ENCODE peak calls at places on chromosomes 6 and 20, in nine cellular contexts. R, J, E, X, U, O, W, I and Y are unnamed samples.

GRCh38 chr20:48153523-48153922 is 368.2 kb upstream of the SULF2 start:
- DNase-seq in R (no peak), J (no peak), E (no peak), X (no peak), U (no peak), O (no peak), W (peak), I (no peak), Y (no peak)

GRCh38 chr6:160420253-160420968 is 72.2 kb downstream of the SLC22A3 start:
- DNase-seq in R (no peak), J (no peak), E (no peak), X (no peak), U (no peak), O (no peak), W (no peak), I (no peak), Y (no peak)

GRCh38 chr6:168499045-168499650 is 58.2 kb downstream of the SMOC2 start:
- DNase-seq in R (no peak), J (no peak), E (no peak), X (no peak), U (no peak), O (no peak), W (no peak), I (no peak), Y (no peak)

GRCh38 chr6:56552212-56553130 is 90.2 kb downstream of the DST start:
- DNase-seq in R (no peak), J (no peak), E (no peak), X (no peak), U (no peak), O (no peak), W (no peak), I (no peak), Y (no peak)

GRCh38 chr6:4820704-4821276 is 44.6 kb downstream of the CDYL start:
- DNase-seq in R (no peak), J (no peak), E (no peak), X (no peak), U (no peak), O (no peak), W (no peak), I (no peak), Y (no peak)

GRCh38 chr20:60057123-60057865 is 99.1 kb downstream of the CDH26 start:
- DNase-seq in R (peak), J (no peak), E (peak), X (peak), U (peak), O (peak), W (peak), I (peak), Y (peak)

GRCh38 chr6:2478200-2478599 is 232.8 kb upstream of the GMDS start:
- DNase-seq in R (peak), J (no peak), E (no peak), X (no peak), U (no peak), O (no peak), W (no peak), I (no peak), Y (no peak)

GRCh38 chr20:36465109-36466080 is 75.9 kb upstream of the MYL9 start:
- DNase-seq in R (no peak), J (no peak), E (no peak), X (peak), U (peak), O (peak), W (no peak), I (no peak), Y (no peak)

GRCh38 chr6:91786474-91787184 is 1199.8 kb upstream of the MAP3K7 start:
- DNase-seq in R (no peak), J (no peak), E (no peak), X (no peak), U (no peak), O (no peak), W (no peak), I (no peak), Y (no peak)

GRCh38 chr20:45450097-45450818 is 19.3 kb upstream of the WFDC2 start:
- DNase-seq in R (no peak), J (no peak), E (no peak), X (peak), U (peak), O (no peak), W (no peak), I (no peak), Y (no peak)

GRCh38 chr6:35489995-35490791 is 6.7 kb downstream of the TEAD3 start:
- DNase-seq in R (peak), J (peak), E (no peak), X (peak), U (peak), O (peak), W (peak), I (peak), Y (no peak)

GRCh38 chr6:114355300-114355699 is 12.5 kb upstream of the HS3ST5 start:
- DNase-seq in R (no peak), J (no peak), E (no peak), X (no peak), U (no peak), O (no peak), W (no peak), I (no peak), Y (no peak)

GRCh38 chr6:48272518-48272917 is 161.5 kb upstream of the PTCHD4 start:
- DNase-seq in R (no peak), J (no peak), E (no peak), X (no peak), U (no peak), O (no peak), W (no peak), I (no peak), Y (no peak)

GRCh38 chr6:74879234-74879633 is 326.6 kb downstream of the COL12A1 start:
- DNase-seq in R (no peak), J (no peak), E (no peak), X (no peak), U (no peak), O (no peak), W (no peak), I (no peak), Y (no peak)

GRCh38 chr6:92559611-92560010 is 859.7 kb downstream of the EPHA7 start:
- DNase-seq in R (no peak), J (no peak), E (no peak), X (no peak), U (no peak), O (no peak), W (no peak), I (no peak), Y (no peak)

GRCh38 chr20:49656304-49656703 is 57.4 kb downstream of the B4GALT5 start:
- DNase-seq in R (no peak), J (no peak), E (no peak), X (no peak), U (no peak), O (peak), W (no peak), I (no peak), Y (peak)

GRCh38 chr6:164478426-164478825 is 831.0 kb downstream of the C6orf118 start:
- DNase-seq in R (no peak), J (no peak), E (no peak), X (no peak), U (no peak), O (no peak), W (no peak), I (no peak), Y (no peak)

GRCh38 chr6:43246301-43247114 is 3.2 kb downstream of the TTBK1 start:
- DNase-seq in R (peak), J (no peak), E (peak), X (peak), U (peak), O (peak), W (no peak), I (peak), Y (peak)

GRCh38 chr6:47437592-47437991 is 40.0 kb upstream of the CD2AP start:
- DNase-seq in R (no peak), J (no peak), E (no peak), X (no peak), U (no peak), O (no peak), W (no peak), I (no peak), Y (no peak)

GRCh38 chr20:57672164-57672563 is 37.7 kb downstream of the PMEPA1 start:
- DNase-seq in R (peak), J (peak), E (no peak), X (no peak), U (no peak), O (no peak), W (peak), I (no peak), Y (peak)

GRCh38 chr20:47126709-47127108 is 229.8 kb downstream of the ZMYND8 start:
- DNase-seq in R (no peak), J (no peak), E (no peak), X (no peak), U (no peak), O (no peak), W (no peak), I (no peak), Y (no peak)

GRCh38 chr6:169828176-169828575 is 76.8 kb downstream of the ERMARD start:
- DNase-seq in R (no peak), J (no peak), E (no peak), X (peak), U (no peak), O (peak), W (no peak), I (no peak), Y (no peak)

GRCh38 chr6:146781836-146782235 is 183.1 kb downstream of the ADGB start:
- DNase-seq in R (no peak), J (no peak), E (no peak), X (no peak), U (no peak), O (no peak), W (no peak), I (no peak), Y (no peak)

GRCh38 chr6:22079788-22080187 is 217.0 kb downstream of the PRL start:
- DNase-seq in R (no peak), J (no peak), E (no peak), X (no peak), U (no peak), O (no peak), W (no peak), I (no peak), Y (no peak)

GRCh38 chr6:34867484-34867883 is 20.4 kb downstream of the TAF11 start:
- DNase-seq in R (no peak), J (no peak), E (no peak), X (no peak), U (no peak), O (no peak), W (no peak), I (no peak), Y (no peak)

DNA sequence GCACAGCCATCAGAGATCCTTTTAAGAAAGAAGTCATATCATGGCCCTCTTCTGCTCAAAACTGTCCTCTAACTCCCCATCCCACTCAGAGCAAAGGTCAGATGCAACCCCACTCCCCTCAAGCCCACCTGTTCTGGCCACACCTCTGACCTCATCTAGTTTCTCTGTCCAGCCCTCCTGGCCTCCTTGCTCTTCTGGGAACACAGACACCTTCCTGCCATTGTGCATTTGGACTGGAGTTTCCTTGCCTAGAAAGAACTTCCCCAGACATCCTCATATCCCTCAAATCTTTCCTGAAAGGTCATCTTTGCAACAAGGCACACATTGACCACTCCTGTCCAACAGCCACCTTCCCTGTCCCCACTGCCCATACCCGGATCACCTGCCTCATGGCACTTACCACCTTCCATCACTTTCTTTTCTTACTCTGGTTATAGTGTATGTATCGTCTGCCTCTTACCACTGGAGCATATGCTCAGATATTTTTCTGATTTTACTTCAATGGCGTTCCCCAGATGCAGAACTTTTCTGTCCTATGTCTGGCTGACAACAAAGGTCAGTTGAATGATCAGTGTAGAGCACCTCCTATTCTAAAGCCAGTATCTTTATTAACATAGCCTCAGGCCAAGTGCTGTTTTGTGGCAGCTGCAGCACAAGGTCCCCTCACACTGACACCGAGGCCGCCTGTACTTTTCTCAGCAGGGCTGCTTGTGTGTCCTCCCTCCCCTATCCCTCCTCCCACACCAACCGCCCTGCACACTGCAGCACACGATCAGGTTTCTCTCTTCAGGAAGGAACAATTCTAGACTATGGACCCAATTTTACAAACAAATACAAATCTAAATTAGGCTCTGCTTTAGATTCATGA is 4.2 kb downstream of the HLA-C start:
- DNase-seq in R (no peak), J (no peak), E (no peak), X (no peak), U (peak), O (no peak), W (no peak), I (no peak), Y (no peak)
- H3K27ac ChIP-seq in R (no peak), J (no peak), E (no peak), X (no peak), U (peak), O (no peak), W (no peak), I (no peak), Y (no peak)

GRCh38 chr6:73712536-73712935 is 16.5 kb downstream of the CD109 start:
- DNase-seq in R (no peak), J (no peak), E (no peak), X (no peak), U (no peak), O (no peak), W (no peak), I (no peak), Y (no peak)

GRCh38 chr6:73710948-73711347 is 14.9 kb downstream of the CD109 start:
- DNase-seq in R (no peak), J (no peak), E (no peak), X (no peak), U (no peak), O (no peak), W (no peak), I (no peak), Y (no peak)

GRCh38 chr6:73714227-73714626 is 18.2 kb downstream of the CD109 start:
- DNase-seq in R (no peak), J (no peak), E (no peak), X (no peak), U (no peak), O (no peak), W (no peak), I (no peak), Y (no peak)

GRCh38 chr6:73710470-73710869 is 14.5 kb downstream of the CD109 start:
- DNase-seq in R (no peak), J (no peak), E (no peak), X (no peak), U (no peak), O (no peak), W (no peak), I (no peak), Y (no peak)

GRCh38 chr6:73713426-73714147 is 17.6 kb downstream of the CD109 start:
- DNase-seq in R (peak), J (no peak), E (no peak), X (no peak), U (no peak), O (no peak), W (no peak), I (no peak), Y (no peak)
- H3K27ac ChIP-seq in R (peak), J (no peak), E (no peak), X (no peak), U (peak), O (no peak), W (no peak), I (peak), Y (no peak)

GRCh38 chr6:33839399-33840063 is 35.7 kb upstream of the MLN start:
- DNase-seq in R (no peak), J (no peak), E (no peak), X (no peak), U (no peak), O (no peak), W (no peak), I (no peak), Y (no peak)
- H3K27ac ChIP-seq in R (no peak), J (no peak), E (no peak), X (no peak), U (no peak), O (no peak), W (no peak), I (no peak), Y (no peak)

GRCh38 chr6:144008501-144009245 is 614 bp upstream of the PLAGL1 start:
- DNase-seq in R (no peak), J (no peak), E (no peak), X (peak), U (peak), O (peak), W (no peak), I (no peak), Y (no peak)

GRCh38 chr6:144012534-144012933 is 4.5 kb upstream of the PLAGL1 start:
- DNase-seq in R (no peak), J (no peak), E (no peak), X (no peak), U (no peak), O (no peak), W (no peak), I (no peak), Y (no peak)

GRCh38 chr6:144006731-144007454 is 1.2 kb downstream of the PLAGL1 start:
- DNase-seq in R (peak), J (no peak), E (no peak), X (no peak), U (peak), O (no peak), W (peak), I (no peak), Y (no peak)

GRCh38 chr6:144007779-144008500 is at the start of gene PLAGL1:
- DNase-seq in R (peak), J (no peak), E (no peak), X (peak), U (peak), O (peak), W (peak), I (peak), Y (peak)

DNA sequence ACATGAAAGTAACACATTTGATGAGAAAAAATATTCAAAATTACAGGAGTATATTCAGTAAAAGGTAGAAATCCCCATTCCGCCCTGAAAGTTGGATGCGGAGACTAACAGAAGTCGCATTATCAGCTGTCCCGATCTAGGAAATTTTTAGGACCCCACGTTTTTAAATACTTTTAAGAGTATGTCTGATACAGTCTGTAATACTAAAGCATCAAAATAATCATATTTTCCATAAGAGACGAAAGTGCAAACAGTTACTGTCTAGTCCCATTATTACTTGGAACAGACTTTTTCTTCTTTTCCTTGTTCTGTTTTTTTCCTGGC is 642 bp downstream of the PLAGL1 start:
- DNase-seq in R (no peak), J (no peak), E (no peak), X (no peak), U (no peak), O (no peak), W (no peak), I (no peak), Y (no peak)
- H3K27ac ChIP-seq in R (peak), J (peak), E (no peak), X (no peak), U (peak), O (no peak), W (peak), I (peak), Y (no peak)

GRCh38 chr20:12170406-12170805 is 252.7 kb downstream of the BTBD3 start:
- DNase-seq in R (no peak), J (no peak), E (no peak), X (no peak), U (no peak), O (no peak), W (no peak), I (no peak), Y (no peak)

GRCh38 chr20:12171927-12172581 is 254.4 kb downstream of the BTBD3 start:
- DNase-seq in R (peak), J (no peak), E (no peak), X (no peak), U (no peak), O (no peak), W (no peak), I (no peak), Y (no peak)

GRCh38 chr20:12166053-12166717 is 248.5 kb downstream of the BTBD3 start:
- DNase-seq in R (peak), J (no peak), E (no peak), X (no peak), U (peak), O (peak), W (no peak), I (peak), Y (peak)
- H3K27ac ChIP-seq in R (peak), J (no peak), E (no peak), X (no peak), U (peak), O (no peak), W (no peak), I (peak), Y (no peak)

DNA sequence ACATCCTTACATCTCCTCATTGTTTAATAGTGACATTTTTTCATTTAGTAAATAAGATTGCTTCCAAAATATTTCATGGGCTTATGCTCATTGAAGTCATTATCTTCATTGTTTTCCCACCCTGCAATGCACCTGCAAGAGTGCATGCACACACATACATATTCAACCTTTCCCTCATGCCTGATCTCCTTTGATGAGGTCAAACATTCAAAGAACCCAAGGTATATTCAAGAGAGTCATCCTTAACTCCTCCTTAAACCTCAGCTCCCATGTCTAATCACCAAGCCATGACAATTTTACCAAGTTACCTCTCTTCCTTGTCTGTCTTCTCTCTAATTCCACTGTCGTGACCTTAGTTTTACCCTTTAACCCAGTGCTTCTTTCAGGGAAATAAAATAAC is 56.5 kb downstream of the HIVEP2 start:
- DNase-seq in R (no peak), J (no peak), E (no peak), X (no peak), U (no peak), O (no peak), W (no peak), I (no peak), Y (no peak)
- H3K27ac ChIP-seq in R (no peak), J (no peak), E (no peak), X (no peak), U (no peak), O (no peak), W (no peak), I (no peak), Y (no peak)

GRCh38 chr6:15622045-15622750 is 40.6 kb downstream of the DTNBP1 start:
- DNase-seq in R (no peak), J (no peak), E (no peak), X (no peak), U (no peak), O (no peak), W (no peak), I (no peak), Y (no peak)

GRCh38 chr6:15620616-15621015 is 42.2 kb downstream of the DTNBP1 start:
- DNase-seq in R (no peak), J (no peak), E (no peak), X (peak), U (no peak), O (no peak), W (no peak), I (no peak), Y (no peak)

GRCh38 chr6:15619330-15619729 is 43.5 kb downstream of the DTNBP1 start:
- DNase-seq in R (no peak), J (no peak), E (no peak), X (no peak), U (no peak), O (no peak), W (no peak), I (no peak), Y (no peak)

GRCh38 chr6:15623282-15624116 is 39.3 kb downstream of the DTNBP1 start:
- DNase-seq in R (no peak), J (no peak), E (no peak), X (no peak), U (no peak), O (no peak), W (peak), I (no peak), Y (no peak)

GRCh38 chr6:15621203-15622044 is 41.4 kb downstream of the DTNBP1 start:
- DNase-seq in R (peak), J (no peak), E (no peak), X (peak), U (peak), O (no peak), W (peak), I (peak), Y (peak)
- H3K27ac ChIP-seq in R (peak), J (no peak), E (no peak), X (no peak), U (no peak), O (peak), W (no peak), I (peak), Y (peak)

GRCh38 chr20:1367479-1367878 is 25.4 kb downstream of the FKBP1A start:
- DNase-seq in R (no peak), J (no peak), E (no peak), X (no peak), U (no peak), O (no peak), W (no peak), I (no peak), Y (no peak)

GRCh38 chr20:1360094-1360493 is 31.2 kb upstream of the SDCBP2 start:
- DNase-seq in R (no peak), J (no peak), E (no peak), X (no peak), U (no peak), O (no peak), W (no peak), I (no peak), Y (no peak)

GRCh38 chr20:1362484-1362883 is 30.4 kb downstream of the FKBP1A start:
- DNase-seq in R (no peak), J (no peak), E (no peak), X (no peak), U (no peak), O (no peak), W (no peak), I (no peak), Y (no peak)

GRCh38 chr20:1363522-1363921 is 29.3 kb downstream of the FKBP1A start:
- DNase-seq in R (no peak), J (no peak), E (no peak), X (no peak), U (no peak), O (no peak), W (no peak), I (no peak), Y (no peak)

GRCh38 chr20:1364106-1364505 is 28.7 kb downstream of the FKBP1A start:
- DNase-seq in R (no peak), J (no peak), E (no peak), X (no peak), U (no peak), O (no peak), W (no peak), I (no peak), Y (no peak)
- H3K27ac ChIP-seq in R (no peak), J (no peak), E (no peak), X (no peak), U (peak), O (no peak), W (no peak), I (no peak), Y (no peak)